ENCODE peak calls at places on chromosomes 13 and 19, in seven cellular contexts. One of them, this sample, is unnamed.

GRCh38 chr13:97141564-97142005 is 80.5 kb upstream of the MBNL2 start:
- DNase-seq in H7: peak; percentile 30
- DNase-seq in upper lobe of right lung: no peak
- DNase-seq in neural progenitor cell: peak; percentile 26
- DNase-seq in PC-3: peak; percentile 92
- DNase-seq in NCI-H1694: peak; percentile 18
- DNase-seq in non-pigmented ciliary epithelial cell: peak; percentile 83
- DNase-seq in this sample: no peak

GRCh38 chr19:3357731-3358391 is 8.5 kb upstream of the NFIC start:
- DNase-seq in H7: peak; percentile 88
- DNase-seq in upper lobe of right lung: no peak
- DNase-seq in neural progenitor cell: peak; percentile 68
- DNase-seq in PC-3: no peak
- DNase-seq in NCI-H1694: no peak
- DNase-seq in non-pigmented ciliary epithelial cell: no peak
- DNase-seq in this sample: no peak

GRCh38 chr13:70708744-70709143 is 600.5 kb upstream of the KLHL1 start:
- DNase-seq in H7: no peak
- DNase-seq in upper lobe of right lung: no peak
- DNase-seq in neural progenitor cell: no peak
- DNase-seq in PC-3: peak; percentile 22
- DNase-seq in NCI-H1694: no peak
- DNase-seq in non-pigmented ciliary epithelial cell: no peak
- DNase-seq in this sample: no peak

GRCh38 chr13:113137656-113138292 is 15.2 kb downstream of the F10 start:
- DNase-seq in H7: peak; percentile 66
- DNase-seq in upper lobe of right lung: no peak
- DNase-seq in neural progenitor cell: peak; percentile 44
- DNase-seq in PC-3: no peak
- DNase-seq in NCI-H1694: no peak
- DNase-seq in non-pigmented ciliary epithelial cell: no peak
- DNase-seq in this sample: no peak

GRCh38 chr13:110419391-110419791 is 112.3 kb downstream of the COL4A2 start:
- DNase-seq in H7: no peak
- DNase-seq in upper lobe of right lung: no peak
- DNase-seq in neural progenitor cell: no peak
- DNase-seq in PC-3: no peak
- DNase-seq in NCI-H1694: no peak
- DNase-seq in non-pigmented ciliary epithelial cell: no peak
- DNase-seq in this sample: no peak

GRCh38 chr13:97659602-97660001 is 225.6 kb downstream of the RAP2A start:
- DNase-seq in H7: no peak
- DNase-seq in upper lobe of right lung: no peak
- DNase-seq in neural progenitor cell: peak; percentile 65
- DNase-seq in PC-3: no peak
- DNase-seq in NCI-H1694: no peak
- DNase-seq in non-pigmented ciliary epithelial cell: peak; percentile 4
- DNase-seq in this sample: no peak

GRCh38 chr19:11673608-11674041 is 65.1 kb downstream of the ZNF823 start:
- DNase-seq in H7: peak; percentile 92
- DNase-seq in upper lobe of right lung: peak; percentile 87
- DNase-seq in neural progenitor cell: peak; percentile 91
- DNase-seq in PC-3: peak; percentile 52
- DNase-seq in NCI-H1694: no peak
- DNase-seq in non-pigmented ciliary epithelial cell: no peak
- DNase-seq in this sample: peak; percentile 75

GRCh38 chr19:43507880-43508279 is 3.3 kb upstream of the PHLDB3 start:
- DNase-seq in H7: no peak
- DNase-seq in upper lobe of right lung: no peak
- DNase-seq in neural progenitor cell: no peak
- DNase-seq in PC-3: no peak
- DNase-seq in NCI-H1694: no peak
- DNase-seq in non-pigmented ciliary epithelial cell: no peak
- DNase-seq in this sample: no peak

GRCh38 chr13:38582133-38582532 is 104.7 kb upstream of the FREM2 start:
- DNase-seq in H7: peak; percentile 3
- DNase-seq in upper lobe of right lung: no peak
- DNase-seq in neural progenitor cell: peak; percentile 61
- DNase-seq in PC-3: peak; percentile 59
- DNase-seq in NCI-H1694: peak; percentile 59
- DNase-seq in non-pigmented ciliary epithelial cell: peak; percentile 10
- DNase-seq in this sample: no peak

GRCh38 chr13:52851153-52851962 is 2.9 kb upstream of the PCDH8 start:
- DNase-seq in H7: peak; percentile 84
- DNase-seq in upper lobe of right lung: peak; percentile 69
- DNase-seq in neural progenitor cell: peak; percentile 97
- DNase-seq in PC-3: no peak
- DNase-seq in NCI-H1694: no peak
- DNase-seq in non-pigmented ciliary epithelial cell: no peak
- DNase-seq in this sample: peak; percentile 62

GRCh38 chr13:28181413-28181812 is 43.1 kb downstream of the PAN3 start:
- DNase-seq in H7: no peak
- DNase-seq in upper lobe of right lung: no peak
- DNase-seq in neural progenitor cell: no peak
- DNase-seq in PC-3: peak; percentile 83
- DNase-seq in NCI-H1694: no peak
- DNase-seq in non-pigmented ciliary epithelial cell: peak; percentile 44
- DNase-seq in this sample: no peak

GRCh38 chr13:36787181-36787580 is 31.8 kb upstream of the RFXAP start:
- DNase-seq in H7: no peak
- DNase-seq in upper lobe of right lung: no peak
- DNase-seq in neural progenitor cell: no peak
- DNase-seq in PC-3: no peak
- DNase-seq in NCI-H1694: no peak
- DNase-seq in non-pigmented ciliary epithelial cell: no peak
- DNase-seq in this sample: no peak

GRCh38 chr13:28012896-28013295 is 24.4 kb upstream of the URAD start:
- DNase-seq in H7: no peak
- DNase-seq in upper lobe of right lung: no peak
- DNase-seq in neural progenitor cell: no peak
- DNase-seq in PC-3: peak; percentile 69
- DNase-seq in NCI-H1694: no peak
- DNase-seq in non-pigmented ciliary epithelial cell: no peak
- DNase-seq in this sample: no peak

GRCh38 chr19:17455711-17456123 is 5.0 kb downstream of the NXNL1 start:
- DNase-seq in H7: peak; percentile 80
- DNase-seq in upper lobe of right lung: peak; percentile 70
- DNase-seq in neural progenitor cell: peak; percentile 37
- DNase-seq in PC-3: no peak
- DNase-seq in NCI-H1694: no peak
- DNase-seq in non-pigmented ciliary epithelial cell: no peak
- DNase-seq in this sample: no peak